ENCODE peak calls at places on chromosome 7, in seven cellular contexts. V is heart right ventricle; U is neuronal stem cell; G is GM23248; I is stomach; O is fibroblast of lung; A is CD8-positive, alpha-beta memory T cell. B is an unnamed sample.

GRCh38 chr7:95608344-95609173 is 12.2 kb upstream of the PDK4 start:
- DNase-seq in V (peak; percentile 95), A (no peak), G (peak; percentile 96), I (peak; percentile 95), O (peak; percentile 100), U (peak; percentile 9), B (peak; percentile 94)

GRCh38 chr7:122901250-122901649 is 15.0 kb upstream of the CADPS2 start:
- DNase-seq in O (no peak), G (no peak), A (no peak), I (no peak), V (no peak), U (no peak), B (no peak)

GRCh38 chr7:1474736-1475135 is 15.5 kb upstream of the MICALL2 start:
- DNase-seq in U (no peak), G (no peak), I (no peak), O (peak; percentile 16), A (no peak), V (no peak), B (peak; percentile 60)

GRCh38 chr7:95420996-95421846 is 13.6 kb downstream of the PON2 start:
- DNase-seq in O (peak; percentile 59), V (no peak), U (no peak), I (no peak), G (no peak), A (no peak), B (peak; percentile 16)

GRCh38 chr7:20440472-20441105 is 109.9 kb downstream of the ITGB8 start:
- DNase-seq in G (peak; percentile 43), V (no peak), I (peak; percentile 30), U (peak; percentile 27), O (peak; percentile 72), A (no peak), B (peak; percentile 60)

GRCh38 chr7:140990193-140990962 is 24.4 kb downstream of the MRPS33 start:
- DNase-seq in V (no peak), O (no peak), A (no peak), U (no peak), I (no peak), G (no peak), B (no peak)

GRCh38 chr7:112252141-112252540 is 45.6 kb downstream of the ZNF277 start:
- DNase-seq in I (no peak), V (no peak), A (no peak), O (no peak), G (no peak), U (no peak), B (no peak)

GRCh38 chr7:106504620-106505019 is 156.3 kb downstream of the CCDC71L start:
- DNase-seq in A (no peak), I (no peak), U (no peak), O (no peak), G (no peak), V (no peak), B (no peak)

GRCh38 chr7:2523941-2524807 is 4.6 kb downstream of the LFNG start:
- DNase-seq in O (no peak), V (peak; percentile 87), U (peak; percentile 91), I (peak; percentile 97), A (no peak), G (peak; percentile 61), B (peak; percentile 85)

GRCh38 chr7:66505531-66506451 is 122.9 kb upstream of the KCTD7 start:
- DNase-seq in U (no peak), O (no peak), G (peak; percentile 47), A (peak; percentile 24), V (no peak), I (peak; percentile 33), B (peak; percentile 19)

GRCh38 chr7:128959296-128959695 is 21.6 kb downstream of the IRF5 start:
- DNase-seq in G (no peak), V (no peak), I (no peak), A (no peak), O (no peak), U (no peak), B (no peak)

GRCh38 chr7:37181550-37181932 is 267.1 kb downstream of the ELMO1 start:
- DNase-seq in O (no peak), U (no peak), I (no peak), G (no peak), V (no peak), A (no peak), B (no peak)

GRCh38 chr7:152362128-152362926 is 73.5 kb downstream of the KMT2C start:
- DNase-seq in V (no peak), G (no peak), U (no peak), A (no peak), I (no peak), O (no peak), B (no peak)

GRCh38 chr7:121945066-121945848 is 72.3 kb downstream of the PTPRZ1 start:
- DNase-seq in I (no peak), V (no peak), G (no peak), U (no peak), A (no peak), O (no peak), B (peak; percentile 92)

GRCh38 chr7:49643321-49643720 is 130.1 kb upstream of the VWC2 start:
- DNase-seq in I (no peak), U (peak; percentile 12), G (no peak), A (no peak), V (peak; percentile 31), O (no peak), B (no peak)

DNA sequence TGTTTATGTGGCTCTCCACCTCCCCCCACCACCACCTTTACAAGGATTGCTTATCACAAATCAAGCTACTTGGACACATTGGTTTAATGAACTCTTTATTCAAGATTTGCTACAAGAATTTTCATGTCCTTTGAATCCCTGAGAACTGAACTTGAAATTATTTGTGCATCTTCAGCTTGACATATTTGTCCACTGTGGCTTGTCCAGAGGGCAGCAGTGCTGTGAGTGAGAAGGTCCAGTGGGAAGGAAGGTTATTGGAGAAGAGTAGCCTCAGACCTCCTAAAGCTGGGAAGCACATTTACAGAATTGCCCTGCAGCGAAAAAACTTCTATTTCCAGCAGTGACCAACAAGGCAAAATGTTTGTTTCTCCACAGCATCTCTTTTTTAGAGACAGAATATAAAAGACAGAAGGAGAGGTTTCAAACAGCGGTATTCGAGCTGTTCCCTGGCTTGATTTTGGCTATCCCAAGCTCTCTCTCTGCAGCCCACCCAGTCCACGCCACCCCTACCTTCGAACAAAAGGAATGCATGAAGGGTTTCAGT is 2.2 kb upstream of the HOXA11 start:
- DNase-seq in U (no peak), I (no peak), G (no peak), A (no peak), V (no peak), O (no peak), B (no peak)
- H3K4me3 ChIP-seq in U (no peak overlapping the region), I (no peak overlapping the region), G (no peak overlapping the region), A (no peak overlapping the region), V (no peak overlapping the region), O (no peak overlapping the region), B (no peak overlapping the region)

DNA sequence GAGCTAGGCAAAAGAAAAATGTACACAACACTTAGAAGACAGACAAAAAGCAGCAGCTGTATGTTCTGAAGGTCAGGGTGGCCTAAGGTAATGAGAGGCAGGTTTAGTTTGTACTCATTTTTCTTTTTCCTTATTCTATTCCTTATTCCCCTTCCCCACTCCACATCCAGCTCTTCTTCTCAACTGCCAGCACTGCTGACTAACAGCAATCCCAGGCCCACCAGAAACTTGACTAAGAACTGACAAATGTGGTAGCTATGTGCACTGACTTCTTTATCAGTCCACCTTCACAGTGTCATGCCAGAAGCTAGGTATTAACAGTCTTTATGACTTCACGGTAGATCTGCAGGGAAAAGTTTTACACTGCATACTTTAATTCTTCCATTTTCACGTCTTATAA is 6.1 kb downstream of the COPG2 start:
- DNase-seq in G (no peak), I (no peak), V (no peak), A (no peak), O (no peak), U (no peak), B (peak; percentile 7)
- H3K4me3 ChIP-seq in G (no peak overlapping the region), I (no peak overlapping the region), V (no peak overlapping the region), A (no peak overlapping the region), O (no peak overlapping the region), U (no peak overlapping the region), B (no peak overlapping the region)

GRCh38 chr7:12110425-12110824 is 100.7 kb upstream of the TMEM106B start:
- DNase-seq in U (no peak), O (no peak), G (no peak), A (no peak), V (no peak), I (no peak), B (no peak)

GRCh38 chr7:12107841-12108249 is 103.2 kb upstream of the TMEM106B start:
- DNase-seq in I (no peak), V (no peak), O (peak; percentile 9), U (no peak), A (no peak), G (no peak), B (no peak)

DNA sequence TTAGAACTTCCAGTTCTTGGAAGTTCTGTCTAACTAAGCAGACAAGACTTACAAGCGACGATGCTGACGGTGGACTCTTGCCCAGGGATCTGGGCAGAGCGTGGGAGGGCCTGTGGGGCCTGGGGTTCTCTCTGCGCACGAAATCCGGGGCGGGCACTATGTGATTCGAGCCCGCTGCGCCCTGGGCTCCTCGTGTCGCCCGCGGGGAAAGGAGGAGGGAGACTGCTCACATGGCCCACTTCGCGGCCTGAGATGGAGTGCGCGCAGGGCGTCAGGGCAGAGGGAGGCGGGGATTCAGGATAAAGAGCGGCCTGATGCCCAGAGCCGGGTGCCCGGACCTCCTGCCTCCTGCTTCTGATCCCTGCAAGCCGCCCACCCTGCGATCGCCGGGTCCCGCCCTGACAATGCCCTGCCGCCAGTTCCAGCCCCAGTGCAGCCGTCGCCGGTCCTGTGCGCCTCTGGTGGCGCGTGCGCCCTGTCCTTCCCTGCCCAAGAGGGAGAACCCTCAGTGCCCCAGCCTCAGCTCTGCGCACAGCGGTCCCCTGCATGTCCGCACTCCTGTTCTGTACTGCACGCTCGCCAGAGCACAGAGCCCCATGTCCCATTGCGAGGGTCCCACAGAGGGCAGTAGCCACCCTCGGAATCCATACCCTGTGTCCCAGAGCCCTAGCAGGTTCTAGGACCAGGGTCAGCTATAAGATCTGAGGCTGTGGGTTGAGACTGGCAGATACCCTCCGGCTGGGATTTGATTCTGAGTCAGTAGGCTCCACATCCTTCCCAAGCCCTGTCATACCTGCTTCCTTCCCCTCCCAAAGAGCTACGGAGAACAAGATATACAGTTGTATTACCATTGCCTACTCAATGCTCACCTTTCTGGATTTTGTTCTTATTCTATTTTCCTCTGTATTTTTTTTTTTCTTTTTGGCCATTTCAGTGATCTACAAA is 99.4 kb upstream of the TMEM106B start:
- DNase-seq in V (no peak), U (peak; percentile 15), O (peak; percentile 52), A (no peak), G (peak; percentile 19), I (no peak), B (peak; percentile 68)
- H3K4me3 ChIP-seq in V (no peak overlapping the region), U (peak overlapping the region; percentile 68), O (peak overlapping the region; percentile 38), A (peak overlapping the region; percentile 17), G (peak overlapping the region; percentile 14), I (peak overlapping the region; percentile 13), B (peak overlapping the region; percentile 19)

GRCh38 chr7:46909601-46910051 is 672.3 kb downstream of the TNS3 start:
- DNase-seq in G (peak; percentile 93), U (no peak), V (no peak), O (peak; percentile 72), A (no peak), I (no peak), B (peak; percentile 82)

GRCh38 chr7:46912692-46913091 is 669.2 kb downstream of the TNS3 start:
- DNase-seq in I (no peak), U (no peak), O (no peak), G (no peak), A (no peak), V (no peak), B (no peak)

DNA sequence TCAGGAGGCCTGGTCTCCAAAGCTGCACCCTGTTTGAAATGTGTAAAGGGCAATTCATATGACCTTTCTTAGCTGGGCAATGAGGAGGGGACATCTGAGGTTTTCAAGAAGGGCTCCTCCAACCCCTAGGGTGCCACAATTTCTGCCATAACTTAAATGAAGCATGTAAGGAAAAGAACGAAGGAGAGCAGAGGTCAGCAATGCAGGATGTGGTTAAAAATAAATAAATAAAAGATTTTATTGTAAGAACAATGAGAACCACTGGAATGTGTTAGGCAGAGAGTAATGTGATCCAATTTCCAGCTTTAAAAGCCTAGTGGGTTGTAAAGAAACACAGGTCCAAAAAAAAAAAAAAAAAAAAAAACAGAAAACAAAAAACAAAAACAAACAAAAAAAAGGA is 673.1 kb downstream of the TNS3 start:
- DNase-seq in V (no peak), A (no peak), O (peak; percentile 87), U (no peak), G (peak; percentile 78), I (no peak), B (peak; percentile 45)
- H3K4me3 ChIP-seq in V (no peak overlapping the region), A (no peak overlapping the region), O (no peak overlapping the region), U (no peak overlapping the region), G (peak overlapping the region; percentile 25), I (no peak overlapping the region), B (no peak overlapping the region)